ENCODE peak calls at places on chromosomes 16 and 17, in six cellular contexts. One of them, this sample, is unnamed. For H3K4me1, the result is how much of the 10 kb centered on the place peaks cover.

GRCh38 chr16:85126731-85127662 is 14.7 kb upstream of the CIBAR2 start:
- DNase-seq in transverse colon: no peak
- DNase-seq in endodermal cell: peak
- DNase-seq in CD8-positive, alpha-beta memory T cell: no peak
- DNase-seq in tibial artery: no peak
- DNase-seq in spleen: no peak
- DNase-seq in this sample: peak

GRCh38 chr16:48609453-48610023 is 442 bp downstream of the N4BP1 start:
- DNase-seq in CD8-positive, alpha-beta memory T cell: no peak
- DNase-seq in tibial artery: peak
- DNase-seq in transverse colon: peak
- DNase-seq in spleen: peak
- DNase-seq in endodermal cell: no peak
- DNase-seq in this sample: peak

GRCh38 chr16:87101903-87102302 is 215.3 kb downstream of the C16orf95 start:
- DNase-seq in CD8-positive, alpha-beta memory T cell: no peak
- DNase-seq in transverse colon: no peak
- DNase-seq in tibial artery: no peak
- DNase-seq in spleen: no peak
- DNase-seq in endodermal cell: no peak
- DNase-seq in this sample: no peak

GRCh38 chr17:65022751-65023421 is 33.7 kb downstream of the GNA13 start:
- DNase-seq in spleen: no peak
- DNase-seq in CD8-positive, alpha-beta memory T cell: no peak
- DNase-seq in tibial artery: no peak
- DNase-seq in transverse colon: no peak
- DNase-seq in endodermal cell: no peak
- DNase-seq in this sample: no peak

GRCh38 chr16:87305505-87306391 is 11.4 kb downstream of the C16orf95 start:
- DNase-seq in transverse colon: no peak
- DNase-seq in tibial artery: no peak
- DNase-seq in CD8-positive, alpha-beta memory T cell: no peak
- DNase-seq in endodermal cell: peak
- DNase-seq in spleen: no peak
- DNase-seq in this sample: no peak

GRCh38 chr16:15843635-15844279 is 13.1 kb downstream of the MYH11 start:
- DNase-seq in CD8-positive, alpha-beta memory T cell: no peak
- DNase-seq in tibial artery: no peak
- DNase-seq in spleen: peak
- DNase-seq in endodermal cell: no peak
- DNase-seq in transverse colon: no peak
- DNase-seq in this sample: no peak

GRCh38 chr17:78748730-78749317 is 33.2 kb downstream of the CYTH1 start:
- DNase-seq in tibial artery: peak
- DNase-seq in endodermal cell: no peak
- DNase-seq in spleen: peak
- DNase-seq in transverse colon: peak
- DNase-seq in CD8-positive, alpha-beta memory T cell: peak
- DNase-seq in this sample: peak

GRCh38 chr17:16872836-16873653 is 98.9 kb downstream of the TNFRSF13B start:
- DNase-seq in spleen: peak
- DNase-seq in tibial artery: no peak
- DNase-seq in endodermal cell: peak
- DNase-seq in CD8-positive, alpha-beta memory T cell: no peak
- DNase-seq in transverse colon: peak
- DNase-seq in this sample: peak

GRCh38 chr16:71287903-71288302 is 1.3 kb downstream of the CMTR2 start:
- DNase-seq in endodermal cell: no peak
- DNase-seq in tibial artery: no peak
- DNase-seq in CD8-positive, alpha-beta memory T cell: no peak
- DNase-seq in transverse colon: no peak
- DNase-seq in spleen: no peak
- DNase-seq in this sample: no peak

GRCh38 chr17:4769628-4770027 is 2.1 kb upstream of the TM4SF5 start:
- DNase-seq in transverse colon: no peak
- DNase-seq in tibial artery: no peak
- DNase-seq in CD8-positive, alpha-beta memory T cell: no peak
- DNase-seq in spleen: no peak
- DNase-seq in endodermal cell: no peak
- DNase-seq in this sample: no peak

GRCh38 chr17:67058036-67058435 is 13.7 kb downstream of the CACNG1 start:
- DNase-seq in CD8-positive, alpha-beta memory T cell: no peak
- DNase-seq in tibial artery: no peak
- DNase-seq in endodermal cell: no peak
- DNase-seq in spleen: peak
- DNase-seq in transverse colon: no peak
- DNase-seq in this sample: no peak

GRCh38 chr17:44920565-44920940 is 5.3 kb upstream of the GFAP start:
- DNase-seq in endodermal cell: peak
- DNase-seq in CD8-positive, alpha-beta memory T cell: no peak
- DNase-seq in spleen: peak
- DNase-seq in tibial artery: no peak
- DNase-seq in transverse colon: peak
- DNase-seq in this sample: no peak

GRCh38 chr17:77735341-77736206 is 222.9 kb upstream of the TNRC6C start:
- DNase-seq in spleen: no peak
- DNase-seq in CD8-positive, alpha-beta memory T cell: no peak
- DNase-seq in tibial artery: peak
- DNase-seq in endodermal cell: peak
- DNase-seq in transverse colon: no peak
- DNase-seq in this sample: peak

GRCh38 chr17:40561871-40562611 is 3.2 kb downstream of the CCR7 start:
- DNase-seq in CD8-positive, alpha-beta memory T cell: peak
- DNase-seq in spleen: peak
- DNase-seq in tibial artery: no peak
- DNase-seq in transverse colon: no peak
- DNase-seq in endodermal cell: peak
- DNase-seq in this sample: no peak

GRCh38 chr17:20926532-20926931 is 116.3 kb downstream of the USP22 start:
- DNase-seq in endodermal cell: no peak
- DNase-seq in transverse colon: no peak
- DNase-seq in spleen: no peak
- DNase-seq in tibial artery: no peak
- DNase-seq in CD8-positive, alpha-beta memory T cell: no peak
- DNase-seq in this sample: no peak

GRCh38 chr17:35645923-35646322 is 58.8 kb downstream of the AP2B1 start:
- DNase-seq in tibial artery: no peak
- DNase-seq in endodermal cell: no peak
- DNase-seq in spleen: no peak
- DNase-seq in CD8-positive, alpha-beta memory T cell: no peak
- DNase-seq in transverse colon: no peak
- DNase-seq in this sample: no peak

GRCh38 chr16:56204836-56205235 is 13.5 kb downstream of the GNAO1 start:
- DNase-seq in endodermal cell: no peak
- DNase-seq in CD8-positive, alpha-beta memory T cell: no peak
- DNase-seq in tibial artery: no peak
- DNase-seq in spleen: no peak
- DNase-seq in transverse colon: no peak
- DNase-seq in this sample: no peak

GRCh38 chr16:27639588-27640276 is 89.8 kb downstream of the KATNIP start:
- DNase-seq in spleen: no peak
- DNase-seq in endodermal cell: peak
- DNase-seq in tibial artery: no peak
- DNase-seq in CD8-positive, alpha-beta memory T cell: no peak
- DNase-seq in transverse colon: no peak
- DNase-seq in this sample: no peak

GRCh38 chr17:8726951-8727555 is 17.6 kb downstream of the CCDC42 start:
- DNase-seq in tibial artery: peak
- DNase-seq in CD8-positive, alpha-beta memory T cell: no peak
- DNase-seq in transverse colon: no peak
- DNase-seq in endodermal cell: peak
- DNase-seq in spleen: no peak
- DNase-seq in this sample: no peak

GRCh38 chr17:80905586-80906230 is 85.9 kb upstream of the CHMP6 start:
- DNase-seq in endodermal cell: no peak
- DNase-seq in tibial artery: no peak
- DNase-seq in transverse colon: no peak
- DNase-seq in CD8-positive, alpha-beta memory T cell: no peak
- DNase-seq in spleen: no peak
- DNase-seq in this sample: no peak

GRCh38 chr17:43456661-43457361 is 27.0 kb upstream of the DHX8 start:
- DNase-seq in tibial artery: peak
- DNase-seq in endodermal cell: no peak
- DNase-seq in transverse colon: peak
- DNase-seq in CD8-positive, alpha-beta memory T cell: no peak
- DNase-seq in spleen: no peak
- DNase-seq in this sample: peak

DNA sequence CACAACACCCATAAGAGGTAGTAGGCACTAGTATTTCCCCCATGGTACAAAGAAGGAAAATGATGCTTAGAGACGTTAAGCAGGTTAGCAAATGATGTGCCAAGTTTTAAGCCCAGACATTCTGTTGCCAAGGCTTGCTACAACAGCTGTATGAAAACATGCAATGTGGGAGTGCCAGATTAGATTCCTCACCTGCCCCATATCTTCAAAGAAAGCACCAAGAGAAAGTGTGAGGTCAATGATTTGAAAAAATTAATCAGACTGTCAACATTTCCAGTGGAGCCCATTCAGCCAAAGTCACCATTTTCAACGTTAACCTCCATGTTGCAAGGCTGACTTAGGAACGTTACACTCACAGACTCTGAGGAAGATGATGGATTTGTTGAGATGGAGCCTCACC is 61.5 kb downstream of the PCTP start:
- DNase-seq in CD8-positive, alpha-beta memory T cell: no peak
- DNase-seq in spleen: no peak
- DNase-seq in endodermal cell: no peak
- DNase-seq in tibial artery: no peak
- DNase-seq in transverse colon: no peak
- DNase-seq in this sample: no peak
- H3K4me1 ChIP-seq in CD8-positive, alpha-beta memory T cell: under half
- H3K4me1 ChIP-seq in spleen: under half
- H3K4me1 ChIP-seq in endodermal cell: under half
- H3K4me1 ChIP-seq in tibial artery: under half
- H3K4me1 ChIP-seq in transverse colon: under half
- H3K4me1 ChIP-seq in this sample: under half

DNA sequence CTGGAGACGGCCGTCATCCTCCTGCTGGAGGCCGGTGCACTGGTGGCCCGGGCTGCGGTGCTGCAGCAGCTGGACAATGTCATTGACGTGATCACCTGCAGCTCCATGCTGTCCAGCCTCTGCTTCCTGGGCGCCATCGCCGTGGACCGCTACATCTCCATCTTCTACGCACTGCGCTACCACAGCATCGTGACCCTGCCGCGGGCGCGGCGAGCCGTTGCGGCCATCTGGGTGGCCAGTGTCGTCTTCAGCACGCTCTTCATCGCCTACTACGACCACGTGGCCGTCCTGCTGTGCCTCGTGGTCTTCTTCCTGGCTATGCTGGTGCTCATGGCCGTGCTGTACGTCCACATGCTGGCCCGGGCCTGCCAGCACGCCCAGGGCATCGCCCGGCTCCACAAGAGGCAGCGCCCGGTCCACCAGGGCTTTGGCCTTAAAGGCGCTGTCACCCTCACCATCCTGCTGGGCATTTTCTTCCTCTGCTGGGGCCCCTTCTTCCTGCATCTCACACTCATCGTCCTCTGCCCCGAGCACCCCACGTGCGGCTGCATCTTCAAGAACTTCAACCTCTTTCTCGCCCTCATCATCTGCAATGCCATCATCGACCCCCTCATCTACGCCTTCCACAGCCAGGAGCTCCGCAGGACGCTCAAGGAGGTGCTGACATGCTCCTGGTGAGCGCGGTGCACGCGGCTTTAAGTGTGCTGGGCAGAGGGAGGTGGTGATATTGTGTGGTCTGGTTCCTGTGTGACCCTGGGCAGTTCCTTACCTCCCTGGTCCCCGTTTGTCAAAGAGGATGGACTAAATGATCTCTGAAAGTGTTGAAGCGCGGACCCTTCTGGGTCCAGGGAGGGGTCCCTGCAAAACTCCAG is 1.1 kb downstream of the MC1R start:
- DNase-seq in tibial artery: no peak
- DNase-seq in CD8-positive, alpha-beta memory T cell: no peak
- DNase-seq in spleen: no peak
- DNase-seq in transverse colon: no peak
- DNase-seq in endodermal cell: no peak
- DNase-seq in this sample: no peak
- H3K4me1 ChIP-seq in tibial artery: half or more
- H3K4me1 ChIP-seq in CD8-positive, alpha-beta memory T cell: half or more
- H3K4me1 ChIP-seq in spleen: under half
- H3K4me1 ChIP-seq in transverse colon: half or more
- H3K4me1 ChIP-seq in endodermal cell: under half
- H3K4me1 ChIP-seq in this sample: under half

GRCh38 chr17:59154335-59154720 is 658 bp downstream of the SKA2 start:
- DNase-seq in spleen: peak
- DNase-seq in endodermal cell: peak
- DNase-seq in tibial artery: peak
- DNase-seq in transverse colon: peak
- DNase-seq in CD8-positive, alpha-beta memory T cell: peak
- DNase-seq in this sample: peak

GRCh38 chr17:59152925-59153324 is 2.1 kb downstream of the SKA2 start:
- DNase-seq in CD8-positive, alpha-beta memory T cell: no peak
- DNase-seq in tibial artery: no peak
- DNase-seq in endodermal cell: no peak
- DNase-seq in transverse colon: no peak
- DNase-seq in spleen: no peak
- DNase-seq in this sample: no peak

GRCh38 chr17:59151591-59151990 is 3.4 kb downstream of the SKA2 start:
- DNase-seq in endodermal cell: no peak
- DNase-seq in transverse colon: no peak
- DNase-seq in tibial artery: no peak
- DNase-seq in CD8-positive, alpha-beta memory T cell: no peak
- DNase-seq in spleen: no peak
- DNase-seq in this sample: no peak

GRCh38 chr17:59155439-59156177 is at the start of gene PRR11:
- DNase-seq in transverse colon: peak
- DNase-seq in spleen: peak
- DNase-seq in CD8-positive, alpha-beta memory T cell: peak
- DNase-seq in endodermal cell: peak
- DNase-seq in tibial artery: peak
- DNase-seq in this sample: peak

DNA sequence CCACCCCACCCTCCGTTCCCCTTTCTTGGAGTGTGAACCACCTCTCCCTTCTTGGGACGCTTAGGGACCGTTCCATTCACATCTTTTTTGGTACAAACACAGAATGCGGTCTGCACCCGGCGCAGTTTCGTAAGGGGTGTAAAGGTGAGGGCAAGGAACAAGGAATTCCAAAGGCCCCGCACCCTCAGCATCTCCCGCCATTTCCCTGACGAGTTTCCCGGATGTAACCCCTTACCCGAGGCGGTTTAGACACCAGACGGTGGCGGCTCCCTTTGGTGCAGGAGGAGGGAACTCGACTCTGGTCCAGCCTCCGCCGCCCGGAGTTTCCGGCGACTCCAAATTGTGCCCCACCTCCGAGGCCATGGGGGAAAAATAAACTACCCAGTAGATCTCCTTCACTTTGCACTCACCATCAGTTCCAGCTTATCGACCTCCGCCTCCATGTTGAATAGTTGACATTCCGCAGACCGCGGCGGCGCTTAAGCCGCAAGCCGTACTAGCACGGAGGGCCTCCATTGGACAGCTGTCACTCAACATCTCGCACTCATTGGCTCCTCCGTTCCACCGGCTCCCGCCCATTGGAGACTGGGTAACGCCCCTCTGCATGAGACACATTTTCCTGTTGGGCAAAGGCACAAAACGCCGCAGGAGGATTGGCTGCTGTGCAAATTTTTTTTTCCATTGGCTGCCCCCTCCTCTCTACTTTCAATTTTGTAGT is at the start of gene SKA2:
- DNase-seq in endodermal cell: peak
- DNase-seq in transverse colon: peak
- DNase-seq in CD8-positive, alpha-beta memory T cell: peak
- DNase-seq in tibial artery: peak
- DNase-seq in spleen: peak
- DNase-seq in this sample: peak
- H3K4me1 ChIP-seq in endodermal cell: under half
- H3K4me1 ChIP-seq in transverse colon: under half
- H3K4me1 ChIP-seq in CD8-positive, alpha-beta memory T cell: under half
- H3K4me1 ChIP-seq in tibial artery: under half
- H3K4me1 ChIP-seq in spleen: under half
- H3K4me1 ChIP-seq in this sample: under half

GRCh38 chr16:12210925-12211869 is 234.7 kb downstream of the SNX29 start:
- DNase-seq in tibial artery: no peak
- DNase-seq in transverse colon: no peak
- DNase-seq in endodermal cell: no peak
- DNase-seq in CD8-positive, alpha-beta memory T cell: no peak
- DNase-seq in spleen: no peak
- DNase-seq in this sample: no peak
- H3K4me1 ChIP-seq in tibial artery: under half
- H3K4me1 ChIP-seq in transverse colon: under half
- H3K4me1 ChIP-seq in endodermal cell: under half
- H3K4me1 ChIP-seq in CD8-positive, alpha-beta memory T cell: under half
- H3K4me1 ChIP-seq in spleen: under half
- H3K4me1 ChIP-seq in this sample: under half

This sample was measured in uterus.